ENCODE peak calls at places on chromosomes 6 and 20, in five cellular contexts. W is upper lobe of left lung, A is MM.1S, B is lower lobe of right lung, H is gastrocnemius medialis. L is an unnamed sample. For H3K9me3, the result is how much of the 10 kb centered on the place peaks cover.

GRCh38 chr20:41387433-41387832 is 20.8 kb upstream of the EMILIN3 start:
- DNase-seq in H (no peak), W (no peak), B (peak), A (no peak), L (no peak)

GRCh38 chr6:98980814-98981213 is 33.1 kb upstream of the FBXL4 start:
- DNase-seq in A (no peak), B (no peak), W (no peak), H (no peak), L (no peak)

GRCh38 chr6:89936177-89936576 is 41.9 kb downstream of the GJA10 start:
- DNase-seq in B (no peak), W (no peak), A (no peak), H (no peak), L (no peak)

GRCh38 chr20:24488064-24488799 is 18.8 kb downstream of the SYNDIG1 start:
- DNase-seq in W (no peak), A (no peak), H (no peak), B (no peak), L (no peak)

GRCh38 chr20:20233041-20233514 is 134.8 kb upstream of the INSM1 start:
- DNase-seq in W (peak), H (peak), A (peak), B (no peak), L (no peak)

GRCh38 chr20:55581519-55581918 is 423.8 kb downstream of the CBLN4 start:
- DNase-seq in H (no peak), A (no peak), B (no peak), W (no peak), L (no peak)

GRCh38 chr6:157716553-157716952 is 106.5 kb upstream of the SNX9 start:
- DNase-seq in B (no peak), H (no peak), A (no peak), W (no peak), L (no peak)

GRCh38 chr20:43386878-43387277 is 70.8 kb upstream of the SRSF6 start:
- DNase-seq in A (no peak), W (no peak), B (no peak), H (no peak), L (no peak)

GRCh38 chr6:12208190-12208589 is 82.0 kb upstream of the EDN1 start:
- DNase-seq in W (no peak), A (no peak), B (peak), H (peak), L (no peak)

GRCh38 chr6:18262812-18263560 is 1.3 kb downstream of the DEK start:
- DNase-seq in A (peak), W (no peak), B (no peak), H (no peak), L (peak)

GRCh38 chr6:16286151-16286522 is 47.8 kb downstream of the GMPR start:
- DNase-seq in H (no peak), B (no peak), A (peak), W (no peak), L (peak)
- H3K9me3 ChIP-seq in H (under half), B (under half), A (under half), W (under half), L (under half)

GRCh38 chr20:29296256-29297230 is 1960.9 kb upstream of the DEFB115 start:
- DNase-seq in H (no peak), B (no peak), A (no peak), W (peak), L (no peak)

GRCh38 chr20:29298759-29299613 is 1958.5 kb upstream of the DEFB115 start:
- DNase-seq in H (no peak), W (no peak), B (no peak), A (no peak), L (no peak)

GRCh38 chr20:29299811-29300578 is 1957.5 kb upstream of the DEFB115 start:
- DNase-seq in H (no peak), B (no peak), W (peak), A (no peak), L (no peak)

GRCh38 chr20:29298271-29298590 is 1959.2 kb upstream of the DEFB115 start:
- DNase-seq in B (no peak), W (peak), H (no peak), A (no peak), L (no peak)

GRCh38 chr20:29297411-29298270 is 1959.8 kb upstream of the DEFB115 start:
- DNase-seq in W (peak), B (no peak), H (no peak), A (no peak), L (no peak)
- H3K9me3 ChIP-seq in W (under half), B (under half), H (under half), A (under half), L (under half)

GRCh38 chr6:163688971-163689370 is 274.5 kb downstream of the QKI start:
- DNase-seq in B (no peak), W (no peak), H (no peak), A (no peak), L (no peak)
- H3K9me3 ChIP-seq in B (under half), W (under half), H (under half), A (under half), L (under half)

GRCh38 chr6:46246081-46246480 is 75.3 kb upstream of the ENPP5 start:
- DNase-seq in H (no peak), W (no peak), A (no peak), B (no peak), L (no peak)
- H3K9me3 ChIP-seq in H (under half), W (under half), A (under half), B (under half), L (under half)

DNA sequence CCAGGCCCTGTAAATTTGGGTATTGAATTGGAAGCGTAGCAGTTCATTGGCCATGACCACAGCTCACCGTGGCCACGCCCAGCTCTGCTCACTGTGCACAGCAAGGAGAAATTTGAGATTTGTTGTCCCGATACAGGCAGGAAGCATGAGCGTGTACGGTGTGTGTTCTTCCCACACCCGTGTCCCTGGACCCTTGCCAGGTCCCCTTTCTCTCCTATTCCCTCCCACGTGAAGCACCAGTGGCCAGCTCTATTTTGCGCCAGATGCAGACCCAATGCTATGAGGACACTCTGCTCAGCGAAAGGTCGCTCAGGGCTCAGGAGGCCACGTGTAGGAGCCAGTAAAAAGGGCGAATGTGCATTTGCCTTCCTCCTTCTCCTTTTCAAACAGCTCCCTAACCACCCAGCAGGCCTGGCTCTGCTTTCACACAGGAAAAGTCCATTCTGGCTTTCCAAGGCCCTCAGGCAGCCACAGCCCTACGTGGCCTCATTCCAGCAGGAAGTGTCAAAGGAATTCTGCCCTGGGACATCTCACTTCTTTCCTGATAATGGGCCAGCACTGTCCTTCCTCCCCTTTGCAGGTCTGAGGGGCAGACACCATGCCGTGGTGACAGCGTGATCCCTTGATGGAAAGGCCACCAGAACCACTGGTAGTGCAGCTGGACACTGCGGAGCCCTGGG is 499.2 kb upstream of the CDH4 start:
- DNase-seq in H (no peak), B (no peak), A (no peak), W (no peak), L (no peak)
- H3K9me3 ChIP-seq in H (under half), B (under half), A (under half), W (under half), L (under half)

L was measured in T-helper 17 cell.